ENCODE peak calls at places on chromosomes 1 and 21, in six cellular contexts. D is EH; F is activated CD4-positive, alpha-beta T cell treated with anti-CD3 and anti-CD28 coated beads, Interleukin-2, amount 50 U/mL, for 1 hour; Z is Daoy; K is mucosa of descending colon; L is NCI-H345. V is an unnamed sample.

GRCh38 chr1:230306158-230306557 is 120.0 kb downstream of the PGBD5 start:
- DNase-seq in D (no peak), F (no peak), Z (no peak), K (no peak), L (no peak), V (no peak)

GRCh38 chr21:21682172-21682571 is 684.0 kb downstream of the NCAM2 start:
- DNase-seq in D (peak; percentile 77), F (no peak), Z (no peak), K (no peak), L (no peak), V (no peak)

GRCh38 chr1:156693858-156694562 is 11.4 kb downstream of the CRABP2 start:
- DNase-seq in D (peak; percentile 27), F (no peak), Z (peak; percentile 46), K (peak; percentile 40), L (no peak), V (no peak)

GRCh38 chr1:27410709-27411108 is 18.3 kb downstream of the GPR3 start:
- DNase-seq in D (no peak), F (no peak), Z (no peak), K (no peak), L (no peak), V (no peak)

GRCh38 chr1:205440476-205441317 is 15.1 kb downstream of the BLACAT1 start:
- DNase-seq in D (peak; percentile 40), F (peak; percentile 62), Z (peak; percentile 91), K (peak; percentile 89), L (peak; percentile 56), V (peak; percentile 83)

GRCh38 chr1:169890761-169891538 is 2.7 kb downstream of the SCYL3 start:
- DNase-seq in D (peak; percentile 17), F (peak; percentile 25), Z (peak; percentile 19), K (peak; percentile 72), L (no peak), V (peak; percentile 72)

GRCh38 chr1:76281306-76281705 is 206.8 kb downstream of the ST6GALNAC3 start:
- DNase-seq in D (no peak), F (no peak), Z (no peak), K (no peak), L (no peak), V (no peak)

GRCh38 chr21:35864039-35864438 is 196.3 kb downstream of the SETD4 start:
- DNase-seq in D (no peak), F (no peak), Z (no peak), K (no peak), L (no peak), V (no peak)